ENCODE peak calls at places on chromosomes 1 and 21, in ten cellular contexts. S is epithelial cell of prostate; M is AG04450; Z is uterus; F is CD4-positive, CD25-positive, alpha-beta regulatory T cell; N is endothelial cell of umbilical vein; J is lower lobe of right lung; K is fibroblast of lung; R is K562; H is spleen. T is an unnamed sample.

GRCh38 chr21:18950045-18950740 is 546.6 kb upstream of the TMPRSS15 start:
- DNase-seq in J (no peak), H (no peak), R (no peak), N (no peak), Z (no peak), F (no peak), M (no peak), K (no peak), S (no peak), T (no peak)

GRCh38 chr1:212237651-212238050 is 47.6 kb upstream of the PPP2R5A start:
- DNase-seq in Z (no peak), J (no peak), S (peak; percentile 64), K (no peak), N (no peak), F (no peak), H (no peak), M (no peak), R (peak; percentile 35), T (no peak)

GRCh38 chr1:235898126-235898525 is 31.4 kb upstream of the LYST start:
- DNase-seq in M (no peak), R (no peak), J (no peak), K (no peak), F (no peak), S (no peak), H (no peak), Z (no peak), N (no peak), T (no peak)

GRCh38 chr1:150789396-150789795 is 18.7 kb downstream of the CTSK start:
- DNase-seq in F (no peak), R (no peak), H (no peak), J (peak; percentile 54), S (no peak), Z (no peak), K (no peak), M (no peak), N (no peak), T (no peak)

GRCh38 chr1:71948561-71948960 is 333.8 kb downstream of the NEGR1 start:
- DNase-seq in J (no peak), M (no peak), H (no peak), F (no peak), Z (no peak), N (no peak), K (no peak), R (no peak), S (no peak), T (no peak)

GRCh38 chr1:50976111-50976889 is 6.3 kb downstream of the CDKN2C start:
- DNase-seq in Z (no peak), N (no peak), M (no peak), S (no peak), R (peak; percentile 28), H (no peak), F (no peak), J (no peak), K (peak; percentile 7), T (peak; percentile 40)

GRCh38 chr1:200184196-200184595 is 156.7 kb downstream of the NR5A2 start:
- DNase-seq in Z (peak; percentile 73), K (peak; percentile 79), F (no peak), J (peak; percentile 94), R (no peak), H (peak; percentile 87), N (peak; percentile 73), S (peak; percentile 94), M (no peak), T (no peak)

GRCh38 chr1:31663622-31664452 is 19.2 kb upstream of the PEF1 start:
- DNase-seq in S (no peak), R (peak; percentile 91), F (peak; percentile 38), H (peak; percentile 83), Z (peak; percentile 65), M (no peak), K (peak; percentile 42), N (peak; percentile 48), J (peak; percentile 60), T (peak; percentile 48)

GRCh38 chr1:233865902-233866301 is 38.6 kb upstream of the SLC35F3 start:
- DNase-seq in N (no peak), H (no peak), K (no peak), S (no peak), M (no peak), Z (no peak), F (no peak), J (no peak), R (no peak), T (no peak)

GRCh38 chr21:39984613-39985012 is 117.4 kb downstream of the PCP4 start:
- DNase-seq in H (no peak), K (no peak), F (no peak), J (no peak), S (no peak), R (no peak), N (no peak), Z (no peak), M (no peak), T (no peak)

GRCh38 chr1:220511183-220511582 is 16.8 kb upstream of the MARK1 start:
- DNase-seq in M (no peak), R (no peak), J (no peak), H (no peak), F (no peak), S (peak; percentile 74), Z (no peak), K (no peak), N (no peak), T (no peak)

GRCh38 chr1:208238710-208239517 is 5.3 kb downstream of the PLXNA2 start:
- DNase-seq in R (peak; percentile 71), S (peak; percentile 36), K (peak; percentile 74), M (no peak), F (no peak), H (no peak), Z (peak; percentile 55), J (no peak), N (peak; percentile 76), T (peak; percentile 57)

GRCh38 chr1:226365831-226366231 is 42.1 kb downstream of the PARP1 start:
- DNase-seq in Z (no peak), F (no peak), H (no peak), M (no peak), J (no peak), N (peak; percentile 32), R (no peak), S (no peak), K (peak; percentile 51), T (no peak)

GRCh38 chr1:34529935-34530859 is 224.7 kb upstream of the GJB5 start:
- DNase-seq in H (no peak), Z (peak; percentile 70), F (no peak), R (no peak), K (no peak), J (no peak), N (no peak), S (no peak), M (no peak), T (no peak)

GRCh38 chr1:31239653-31240241 is at the start of gene NKAIN1:
- DNase-seq in N (no peak), M (no peak), Z (no peak), F (no peak), K (peak; percentile 14), R (peak; percentile 44), J (no peak), S (no peak), H (no peak), T (peak; percentile 69)

GRCh38 chr1:213303286-213303685 is 252.2 kb downstream of the RPS6KC1 start:
- DNase-seq in K (peak; percentile 8), M (no peak), F (no peak), N (no peak), R (no peak), J (no peak), S (no peak), H (no peak), Z (no peak), T (no peak)

GRCh38 chr1:8157765-8158164 is 131.7 kb upstream of the ERRFI1 start:
- DNase-seq in Z (no peak), M (no peak), F (no peak), H (no peak), K (no peak), R (no peak), J (no peak), N (no peak), S (no peak), T (no peak)
- H3K27ac ChIP-seq in Z (no peak overlapping the region), M (no peak overlapping the region), F (no peak overlapping the region), H (no peak overlapping the region), K (no peak overlapping the region), R (no peak overlapping the region), J (no peak overlapping the region), N (no peak overlapping the region), S (no peak overlapping the region), T (no peak overlapping the region)

GRCh38 chr1:86447198-86447790 is 21.4 kb upstream of the CLCA1 start:
- DNase-seq in M (no peak), N (no peak), Z (no peak), H (no peak), J (no peak), S (no peak), K (no peak), R (no peak), F (no peak), T (no peak)
- H3K27ac ChIP-seq in M (no peak overlapping the region), N (no peak overlapping the region), Z (no peak overlapping the region), H (no peak overlapping the region), J (no peak overlapping the region), S (no peak overlapping the region), K (no peak overlapping the region), R (no peak overlapping the region), F (no peak overlapping the region), T (no peak overlapping the region)

DNA sequence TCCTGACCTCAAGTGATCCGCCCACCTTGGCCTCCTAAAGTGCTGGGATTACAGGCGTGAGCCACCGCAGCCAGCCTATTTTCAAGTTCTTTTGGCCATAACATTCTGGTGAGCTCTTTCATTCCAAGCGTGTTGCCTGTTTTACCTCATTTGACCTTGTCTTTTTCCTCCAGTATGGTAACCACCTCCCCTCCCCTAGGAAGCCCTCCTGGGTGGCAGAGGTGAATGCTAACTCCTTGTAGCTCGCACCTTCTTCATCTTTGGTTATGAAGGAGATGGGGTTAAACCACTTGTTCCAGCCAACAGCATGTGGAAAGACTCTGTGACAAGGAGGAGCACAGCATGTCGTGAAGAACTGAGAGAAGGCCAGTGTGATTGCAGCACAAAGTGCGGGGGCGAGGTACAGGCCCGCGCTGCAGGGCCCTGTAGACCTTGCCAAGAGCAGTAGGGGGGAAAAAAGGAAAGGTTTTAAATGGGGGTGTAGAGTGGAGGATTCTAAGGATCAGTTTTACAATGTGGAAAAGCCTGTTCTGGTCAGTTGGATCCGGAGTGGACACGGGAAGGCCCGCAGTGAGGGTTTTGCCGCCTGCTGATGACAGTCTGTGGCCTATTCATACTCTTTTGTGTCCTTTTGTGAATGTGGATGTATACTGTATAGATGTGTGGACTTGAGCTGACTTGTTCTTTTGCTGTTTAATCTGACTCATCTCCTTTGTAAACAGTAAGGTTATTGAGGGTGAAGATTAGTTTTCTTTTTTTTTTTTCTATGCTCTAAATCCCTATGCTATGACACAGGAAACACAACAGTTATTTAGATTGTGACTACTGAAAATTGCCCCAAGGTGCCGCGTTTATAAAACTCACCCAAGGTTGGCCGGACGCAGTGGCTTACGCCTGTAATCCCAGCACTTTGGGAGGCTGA is 7.5 kb upstream of the ZNF436 start:
- DNase-seq in H (no peak), J (no peak), M (no peak), N (peak; percentile 67), S (peak; percentile 91), K (peak; percentile 75), Z (peak; percentile 77), R (peak; percentile 39), F (no peak), T (no peak)
- H3K27ac ChIP-seq in H (peak overlapping the region; percentile 36), J (peak overlapping the region; percentile 51), M (peak overlapping the region; percentile 90), N (peak overlapping the region; percentile 42), S (peak overlapping the region; percentile 89), K (peak overlapping the region; percentile 77), Z (peak overlapping the region; percentile 83), R (peak overlapping the region; percentile 57), F (no peak overlapping the region), T (peak overlapping the region; percentile 58)

DNA sequence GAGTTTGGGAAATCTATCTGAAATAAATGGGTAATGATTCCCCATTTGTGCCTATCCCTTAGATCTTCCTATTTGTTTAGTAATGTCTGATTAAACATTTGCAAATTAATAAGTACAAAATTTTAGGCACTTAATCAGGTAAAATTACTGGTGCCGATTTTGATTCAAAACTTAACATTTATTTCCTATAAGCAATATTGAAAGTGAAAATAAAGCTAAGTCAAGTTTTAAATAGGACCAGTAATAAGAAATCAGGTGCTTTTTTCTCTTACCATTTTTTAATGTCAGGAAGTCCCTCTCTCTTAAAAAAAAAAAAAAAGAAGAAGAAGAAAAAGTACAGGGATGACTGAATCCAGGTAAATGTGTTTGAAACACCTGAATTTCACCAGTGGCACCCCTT is 773 bp upstream of the GBP4 start:
- DNase-seq in J (no peak), H (no peak), N (peak; percentile 4), R (no peak), S (no peak), M (no peak), K (no peak), F (no peak), Z (no peak), T (no peak)
- H3K27ac ChIP-seq in J (peak overlapping the region; percentile 84), H (peak overlapping the region; percentile 89), N (no peak overlapping the region), R (no peak overlapping the region), S (no peak overlapping the region), M (no peak overlapping the region), K (no peak overlapping the region), F (peak overlapping the region; percentile 82), Z (peak overlapping the region; percentile 90), T (no peak overlapping the region)

T was measured in WERI-Rb-1.